ENCODE peak calls at places on chromosomes 7 and 10, in nine cellular contexts. B is endothelial cell, S is Peyer's patch, L is left ventricle myocardium inferior, O is GM10248, H is right atrium auricular region, U is upper lobe of right lung, T is AG09309, E is GM23338. Q is an unnamed sample.

GRCh38 chr10:99369126-99369525 is 40.0 kb downstream of the CNNM1 start:
- DNase-seq in L (no peak), H (no peak), U (no peak), T (no peak), O (no peak), E (no peak), B (no peak), S (no peak), Q (no peak)

GRCh38 chr7:151252961-151253691 is 4.6 kb upstream of the SMARCD3 start:
- DNase-seq in E (peak), T (no peak), U (no peak), L (no peak), B (no peak), O (no peak), H (no peak), S (no peak), Q (no peak)

GRCh38 chr10:62708569-62708968 is 96.0 kb upstream of the ADO start:
- DNase-seq in T (no peak), B (no peak), E (no peak), H (no peak), O (no peak), L (no peak), S (no peak), U (no peak), Q (no peak)

GRCh38 chr7:51351661-51352060 is 35.1 kb upstream of the COBL start:
- DNase-seq in E (no peak), H (no peak), L (no peak), O (no peak), T (no peak), B (no peak), S (no peak), U (no peak), Q (no peak)

GRCh38 chr7:143384741-143385631 is 3.8 kb downstream of the ZYX start:
- DNase-seq in O (no peak), U (peak), T (no peak), L (no peak), H (peak), B (no peak), E (no peak), S (peak), Q (no peak)

GRCh38 chr7:133704436-133704835 is 422.7 kb upstream of the LRGUK start:
- DNase-seq in H (no peak), T (no peak), L (no peak), B (no peak), U (no peak), E (no peak), O (no peak), S (no peak), Q (no peak)

GRCh38 chr7:4621401-4621800 is 60.7 kb upstream of the FOXK1 start:
- DNase-seq in O (no peak), B (no peak), L (no peak), U (no peak), E (no peak), H (no peak), T (no peak), S (no peak), Q (no peak)

GRCh38 chr10:57694956-57695605 is 572.6 kb downstream of the IPMK start:
- DNase-seq in E (no peak), L (no peak), T (peak), U (no peak), B (no peak), S (no peak), O (no peak), H (no peak), Q (no peak)

GRCh38 chr7:80357530-80357929 is 154.3 kb downstream of the GNAT3 start:
- DNase-seq in L (no peak), B (no peak), U (no peak), E (no peak), H (no peak), O (no peak), S (no peak), T (peak), Q (no peak)

GRCh38 chr7:99331002-99331401 is 5.3 kb downstream of the ARPC1A start:
- DNase-seq in T (no peak), U (no peak), B (no peak), H (no peak), L (no peak), S (no peak), O (no peak), E (no peak), Q (no peak)

GRCh38 chr10:28677889-28678686 is 767 bp downstream of the BAMBI start:
- DNase-seq in S (peak), O (no peak), U (peak), L (peak), H (peak), T (no peak), E (peak), B (peak), Q (no peak)

GRCh38 chr7:28296571-28297483 is 115.5 kb upstream of the CREB5 start:
- DNase-seq in B (peak), T (no peak), S (no peak), L (peak), E (peak), U (no peak), H (no peak), O (no peak), Q (no peak)
- TF ChIP-seq CTCF in B (peak), T (peak), S (peak), L (peak), E (peak), U (peak), H (peak), O (peak), Q (peak)

DNA sequence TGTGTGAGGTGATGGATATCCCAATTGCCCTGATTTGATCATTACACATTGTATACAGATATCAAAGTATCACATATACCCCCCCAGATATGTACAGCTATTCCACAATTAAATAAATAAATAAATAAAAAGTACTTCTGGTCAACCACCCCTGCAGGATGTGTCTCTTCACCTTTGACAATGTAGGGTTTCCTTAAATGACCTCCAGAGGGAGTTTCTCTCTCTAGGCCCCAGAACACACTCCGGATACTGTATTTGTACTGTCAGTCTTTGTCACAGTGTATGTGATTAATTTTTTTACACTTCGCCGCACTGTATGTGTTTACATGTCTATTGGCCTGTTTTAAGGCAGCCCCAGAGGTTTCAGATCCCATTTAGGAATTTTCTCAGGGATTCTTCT is 123.6 kb downstream of the ADCYAP1R1 start:
- DNase-seq in U (no peak), T (no peak), L (no peak), H (no peak), E (peak), B (no peak), O (no peak), S (no peak), Q (no peak)
- TF ChIP-seq CTCF in U (no peak), T (no peak), L (no peak), H (no peak), E (peak), B (no peak), O (no peak), S (no peak), Q (peak)

GRCh38 chr10:37857287-37858211 is at the start of gene ZNF248:
- DNase-seq in U (peak), T (peak), H (peak), O (peak), B (peak), S (peak), E (peak), L (peak), Q (peak)
- TF ChIP-seq CTCF in U (peak), T (no peak), H (no peak), O (no peak), B (no peak), S (no peak), E (no peak), L (no peak), Q (no peak)

GRCh38 chr10:133608855-133609254 is 17.7 kb downstream of the FRG2B start:
- DNase-seq in T (peak), L (no peak), S (no peak), E (peak), O (no peak), B (no peak), H (no peak), U (no peak), Q (no peak)
- TF ChIP-seq CTCF in T (peak), L (peak), S (peak), E (peak), O (peak), B (peak), H (no peak), U (peak), Q (peak)

GRCh38 chr7:158495256-158495655 is 92.4 kb downstream of the PTPRN2 start:
- DNase-seq in H (no peak), E (peak), S (peak), L (no peak), O (no peak), U (no peak), B (no peak), T (no peak), Q (no peak)

GRCh38 chr7:158494162-158494586 is 93.4 kb downstream of the PTPRN2 start:
- DNase-seq in E (no peak), O (no peak), T (no peak), H (no peak), S (no peak), L (no peak), U (no peak), B (no peak), Q (no peak)

GRCh38 chr7:158494643-158495042 is 93.0 kb downstream of the PTPRN2 start:
- DNase-seq in E (no peak), L (no peak), S (no peak), H (no peak), O (no peak), T (no peak), U (no peak), B (no peak), Q (no peak)

GRCh38 chr7:158497627-158498026 is 90.0 kb downstream of the PTPRN2 start:
- DNase-seq in T (no peak), L (no peak), E (no peak), S (no peak), B (no peak), H (no peak), U (no peak), O (no peak), Q (no peak)

DNA sequence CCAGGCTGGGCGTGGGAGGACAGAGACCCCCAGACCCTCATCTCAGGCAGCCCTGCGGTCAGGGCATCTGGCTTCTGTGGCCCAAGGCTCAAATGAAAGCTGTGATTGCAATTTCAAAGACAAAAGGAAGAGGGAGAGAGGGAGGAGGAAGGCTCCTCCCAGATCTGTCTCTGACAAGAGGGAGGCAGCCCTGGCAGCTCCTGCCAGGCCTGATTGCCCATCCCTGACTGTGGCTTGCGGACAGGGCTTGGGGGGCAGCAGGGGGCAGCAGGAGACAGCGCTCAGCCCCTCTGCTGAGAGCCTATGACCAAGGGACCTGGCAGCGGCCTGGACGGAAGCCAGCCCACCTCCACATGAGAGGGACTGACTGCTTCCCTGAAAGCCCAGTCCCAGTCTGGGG is 91.8 kb downstream of the PTPRN2 start:
- DNase-seq in O (peak), S (peak), U (no peak), E (peak), L (no peak), B (no peak), H (no peak), T (no peak), Q (no peak)
- TF ChIP-seq CTCF in O (peak), S (no peak), U (no peak), E (no peak), L (peak), B (no peak), H (no peak), T (no peak), Q (no peak)

DNA sequence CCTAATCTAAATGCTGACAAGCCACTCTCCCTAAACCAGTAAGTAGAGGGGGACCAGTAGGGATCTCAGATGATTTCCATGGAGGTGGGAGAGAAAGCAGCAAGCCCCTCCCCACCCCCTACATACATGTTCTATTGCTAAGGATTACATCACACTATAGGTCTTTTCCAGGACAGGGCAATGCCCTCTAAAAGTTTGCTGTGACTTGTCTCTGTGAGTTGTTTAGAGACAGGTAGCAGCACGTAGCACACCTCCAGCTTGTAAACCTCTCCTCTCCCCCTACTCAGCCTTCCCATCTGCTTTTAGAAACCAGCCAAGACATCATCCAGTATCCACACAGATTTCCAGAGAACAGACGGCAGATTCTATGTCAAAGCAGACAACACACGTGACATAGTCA is 58.4 kb upstream of the PPP1R3C start:
- DNase-seq in B (no peak), E (no peak), T (no peak), S (no peak), U (no peak), H (no peak), L (no peak), O (no peak), Q (no peak)
- TF ChIP-seq CTCF in B (no peak), E (no peak), T (no peak), S (no peak), U (no peak), H (no peak), L (no peak), O (no peak), Q (no peak)

Q was measured in BJ.